ENCODE peak calls at places on chromosomes 5 and 9, in seven cellular contexts. S, U, V, F, A, L and C are unnamed samples.

GRCh38 chr9:122122903-122123632 is 30.0 kb upstream of the TTLL11 start:
- DNase-seq in F (peak; percentile 80), S (peak; percentile 66), L (peak; percentile 63), U (peak; percentile 85), V (peak; percentile 79), A (peak; percentile 97), C (peak; percentile 88)

GRCh38 chr5:117394506-117395157 is 820.0 kb upstream of the SEMA6A start:
- DNase-seq in F (no peak), U (no peak), V (no peak), S (no peak), A (no peak), L (no peak), C (no peak)

GRCh38 chr9:107587175-107587963 is 97.8 kb upstream of the KLF4 start:
- DNase-seq in F (no peak), S (no peak), A (no peak), L (no peak), U (no peak), V (no peak), C (peak; percentile 37)

GRCh38 chr5:415928-416635 is 26.9 kb upstream of the EXOC3 start:
- DNase-seq in A (no peak), U (no peak), F (no peak), L (no peak), V (no peak), S (no peak), C (no peak)

GRCh38 chr9:21833090-21833801 is 30.8 kb downstream of the MTAP start:
- DNase-seq in L (no peak), F (no peak), U (no peak), V (no peak), S (no peak), A (no peak), C (no peak)

GRCh38 chr5:127254729-127255284 is 35.8 kb upstream of the MEGF10 start:
- DNase-seq in U (no peak), L (no peak), A (no peak), V (no peak), F (no peak), S (peak; percentile 78), C (peak; percentile 49)

GRCh38 chr9:109114670-109115069 is 5.1 kb downstream of the TMEM245 start:
- DNase-seq in V (no peak), F (no peak), U (no peak), A (no peak), L (peak; percentile 47), S (peak; percentile 66), C (no peak)

GRCh38 chr9:134693011-134693410 is 51.4 kb downstream of the COL5A1 start:
- DNase-seq in L (no peak), V (peak; percentile 32), S (no peak), F (no peak), A (no peak), U (no peak), C (no peak)

GRCh38 chr5:176364765-176365662 is at the start of gene ARL10:
- DNase-seq in A (peak; percentile 72), V (peak; percentile 27), F (peak; percentile 46), U (peak; percentile 43), L (peak; percentile 15), S (peak; percentile 20), C (no peak)

GRCh38 chr5:92749943-92750342 is 831.1 kb downstream of the NR2F1-AS1 start:
- DNase-seq in L (peak; percentile 33), S (peak; percentile 64), A (no peak), V (peak; percentile 78), U (no peak), F (peak; percentile 66), C (no peak)

GRCh38 chr5:74017786-74018211 is 391.8 kb downstream of the ARHGEF28 start:
- DNase-seq in L (peak; percentile 51), A (no peak), F (no peak), V (peak; percentile 85), S (peak; percentile 47), U (no peak), C (peak; percentile 90)

GRCh38 chr9:121261107-121261460 is 6.9 kb upstream of the GSN start:
- DNase-seq in S (no peak), A (no peak), V (no peak), U (peak; percentile 42), L (peak; percentile 35), F (no peak), C (no peak)

GRCh38 chr5:133746834-133747233 is 134.5 kb upstream of the FSTL4 start:
- DNase-seq in L (no peak), U (no peak), F (no peak), V (peak; percentile 65), S (no peak), A (peak; percentile 67), C (no peak)

GRCh38 chr9:77841739-77842386 is 189.7 kb downstream of the GNAQ start:
- DNase-seq in L (no peak), F (no peak), S (no peak), V (no peak), A (no peak), U (no peak), C (no peak)

GRCh38 chr9:108186996-108187395 is 668.8 kb downstream of the ACTL7B start:
- DNase-seq in F (no peak), V (no peak), L (no peak), U (no peak), A (no peak), S (peak; percentile 72), C (peak; percentile 60)

GRCh38 chr5:156201793-156202388 is 125.1 kb upstream of the SGCD start:
- DNase-seq in F (no peak), U (no peak), A (no peak), L (peak; percentile 10), S (peak; percentile 83), V (no peak), C (peak; percentile 1)

GRCh38 chr5:178274826-178275537 is 42.4 kb upstream of the PHYKPL start:
- DNase-seq in V (no peak), S (no peak), U (no peak), L (peak; percentile 1), F (no peak), A (no peak), C (no peak)

GRCh38 chr5:57751710-57752109 is 269.1 kb upstream of the ACTBL2 start:
- DNase-seq in V (no peak), U (no peak), F (no peak), A (no peak), S (no peak), L (no peak), C (no peak)

GRCh38 chr5:143037708-143038107 is 267.5 kb downstream of the ARHGAP26 start:
- DNase-seq in L (no peak), A (no peak), S (no peak), V (no peak), F (no peak), U (no peak), C (no peak)

GRCh38 chr9:35756743-35757526 is 2.9 kb upstream of the MSMP start:
- DNase-seq in A (peak; percentile 87), V (peak; percentile 83), U (peak; percentile 77), L (peak; percentile 21), F (peak; percentile 63), S (no peak), C (peak; percentile 42)

GRCh38 chr5:54249210-54250028 is 61.0 kb downstream of the ARL15 start:
- DNase-seq in S (peak; percentile 41), V (peak; percentile 26), F (no peak), U (no peak), A (no peak), L (peak; percentile 20), C (no peak)

GRCh38 chr5:14200312-14200990 is 57.3 kb downstream of the TRIO start:
- DNase-seq in U (no peak), F (no peak), L (no peak), S (no peak), A (no peak), V (no peak), C (no peak)

GRCh38 chr9:112894031-112894430 is 3.4 kb upstream of the SLC46A2 start:
- DNase-seq in V (no peak), S (peak; percentile 33), U (no peak), L (peak; percentile 8), A (no peak), F (no peak), C (no peak)

GRCh38 chr5:165622864-165623536 is 2117.6 kb downstream of the MAT2B start:
- DNase-seq in F (no peak), A (no peak), S (no peak), V (no peak), L (peak; percentile 32), U (no peak), C (peak; percentile 67)

GRCh38 chr9:14262836-14263235 is 51.1 kb downstream of the NFIB start:
- DNase-seq in F (no peak), U (no peak), S (no peak), L (no peak), A (no peak), V (no peak), C (no peak)

GRCh38 chr9:18666987-18667772 is 193.2 kb downstream of the ADAMTSL1 start:
- DNase-seq in V (no peak), L (no peak), F (no peak), U (no peak), A (no peak), S (peak; percentile 43), C (peak; percentile 58)

GRCh38 chr5:756171-756570 is 28.4 kb downstream of the ZDHHC11B start:
- DNase-seq in F (no peak), A (no peak), U (peak; percentile 24), V (no peak), L (no peak), S (no peak), C (no peak)

GRCh38 chr5:136030956-136031611 is 2.3 kb downstream of the TGFBI start:
- DNase-seq in A (no peak), V (no peak), U (no peak), L (no peak), F (no peak), S (no peak), C (no peak)

GRCh38 chr5:145921211-145921610 is 15.2 kb upstream of the SH3RF2 start:
- DNase-seq in A (no peak), S (peak; percentile 35), F (no peak), L (no peak), V (no peak), U (no peak), C (no peak)
- H3K4me2 ChIP-seq in A (no peak overlapping the region), S (no peak overlapping the region), F (no peak overlapping the region), L (no peak overlapping the region), V (no peak overlapping the region), U (no peak overlapping the region), C (no peak overlapping the region)

GRCh38 chr9:26684029-26684428 is 208.6 kb downstream of the CAAP1 start:
- DNase-seq in V (no peak), F (no peak), A (no peak), U (no peak), S (no peak), L (no peak), C (no peak)
- H2AK5ac ChIP-seq in V (no peak overlapping the region), F (no peak overlapping the region), A (no peak overlapping the region), U (no peak overlapping the region), S (no peak overlapping the region), L (no peak overlapping the region), C (no peak overlapping the region)

GRCh38 chr5:18285257-18285656 is 651.0 kb downstream of the TAF11L14 start:
- DNase-seq in L (no peak), V (no peak), S (no peak), F (no peak), U (no peak), A (no peak), C (no peak)
- H3K4me2 ChIP-seq in L (no peak overlapping the region), V (no peak overlapping the region), S (no peak overlapping the region), F (no peak overlapping the region), U (no peak overlapping the region), A (no peak overlapping the region), C (no peak overlapping the region)

GRCh38 chr5:137091473-137091872 is 407.7 kb downstream of the SPOCK1 start:
- DNase-seq in L (no peak), S (no peak), A (no peak), V (peak; percentile 65), U (peak; percentile 61), F (no peak), C (no peak)
- H2AK5ac ChIP-seq in L (no peak overlapping the region), S (no peak overlapping the region), A (no peak overlapping the region), V (no peak overlapping the region), U (no peak overlapping the region), F (no peak overlapping the region), C (no peak overlapping the region)